ENCODE peak calls at places on chromosomes 5 and 9, in seven cellular contexts. W, V, P, F, D, E and Z are unnamed samples. For H3K9me3 and H3K36me3, the result is how much of the 10 kb centered on the place peaks cover.

GRCh38 chr5:50711280-50711679 is 44.8 kb downstream of the PARP8 start:
- DNase-seq in W (no peak), V (no peak), P (peak), F (no peak), D (peak), E (no peak), Z (no peak)

GRCh38 chr5:66565878-66566277 is 30.3 kb upstream of the MAST4 start:
- DNase-seq in W (no peak), V (no peak), P (no peak), F (no peak), D (no peak), E (no peak), Z (no peak)

GRCh38 chr9:92947268-92948031 is at the start of gene FGD3:
- DNase-seq in W (no peak), V (no peak), P (no peak), F (peak), D (no peak), E (no peak), Z (peak)

GRCh38 chr5:153515269-153515668 is 24.8 kb downstream of the GRIA1 start:
- DNase-seq in W (no peak), V (no peak), P (no peak), F (peak), D (no peak), E (no peak), Z (no peak)

GRCh38 chr9:134636142-134636507 is 5.5 kb upstream of the COL5A1 start:
- DNase-seq in W (peak), V (no peak), P (no peak), F (no peak), D (peak), E (no peak), Z (no peak)

GRCh38 chr9:91770229-91770628 is 179.8 kb downstream of the ROR2 start:
- DNase-seq in W (no peak), V (no peak), P (no peak), F (no peak), D (no peak), E (no peak), Z (no peak)

GRCh38 chr5:56490971-56491468 is 257.9 kb upstream of the ANKRD55 start:
- DNase-seq in W (no peak), V (no peak), P (no peak), F (no peak), D (no peak), E (peak), Z (peak)

GRCh38 chr9:70060883-70061507 is 17.3 kb downstream of the MAMDC2 start:
- DNase-seq in W (no peak), V (no peak), P (no peak), F (no peak), D (no peak), E (no peak), Z (no peak)

GRCh38 chr5:82644768-82645167 is 366.6 kb upstream of the RPS23 start:
- DNase-seq in W (no peak), V (no peak), P (no peak), F (no peak), D (no peak), E (no peak), Z (no peak)

GRCh38 chr9:74275872-74276508 is 221.1 kb upstream of the RORB start:
- DNase-seq in W (no peak), V (no peak), P (no peak), F (no peak), D (peak), E (no peak), Z (no peak)

GRCh38 chr9:115127191-115127817 is 9.3 kb upstream of the TNC start:
- DNase-seq in W (no peak), V (no peak), P (no peak), F (peak), D (no peak), E (no peak), Z (no peak)

GRCh38 chr5:141373673-141374317 is at the start of gene PCDHGA6:
- DNase-seq in W (no peak), V (peak), P (no peak), F (peak), D (no peak), E (no peak), Z (peak)

GRCh38 chr9:137984005-137984404 is 106.4 kb downstream of the CACNA1B start:
- DNase-seq in W (peak), V (no peak), P (no peak), F (no peak), D (no peak), E (no peak), Z (no peak)

GRCh38 chr5:122805481-122805880 is 30.6 kb downstream of the SNX2 start:
- DNase-seq in W (no peak), V (no peak), P (no peak), F (peak), D (no peak), E (no peak), Z (no peak)

GRCh38 chr5:132059696-132060500 is 557 bp upstream of the IL3 start:
- DNase-seq in W (peak), V (no peak), P (peak), F (no peak), D (peak), E (no peak), Z (peak)

GRCh38 chr5:140239939-140240700 is 62.8 kb downstream of the PFDN1 start:
- DNase-seq in W (peak), V (peak), P (peak), F (peak), D (no peak), E (no peak), Z (peak)

GRCh38 chr5:181248277-181248676 is 4.6 kb upstream of the RACK1 start:
- DNase-seq in W (no peak), V (no peak), P (no peak), F (no peak), D (no peak), E (no peak), Z (no peak)

GRCh38 chr5:59126665-59127354 is 543.9 kb downstream of the RAB3C start:
- DNase-seq in W (no peak), V (peak), P (no peak), F (peak), D (no peak), E (no peak), Z (peak)

GRCh38 chr5:73940747-73941146 is 314.8 kb downstream of the ARHGEF28 start:
- DNase-seq in W (no peak), V (peak), P (no peak), F (no peak), D (no peak), E (no peak), Z (no peak)

GRCh38 chr5:109005611-109006010 is 257.9 kb downstream of the FER start:
- DNase-seq in W (no peak), V (no peak), P (no peak), F (no peak), D (no peak), E (no peak), Z (no peak)

GRCh38 chr5:51242453-51242852 is 140.8 kb upstream of the ISL1 start:
- DNase-seq in W (no peak), V (no peak), P (no peak), F (no peak), D (no peak), E (no peak), Z (no peak)

GRCh38 chr9:71822455-71822854 is 54.1 kb upstream of the CEMIP2 start:
- DNase-seq in W (no peak), V (no peak), P (no peak), F (no peak), D (no peak), E (no peak), Z (no peak)

GRCh38 chr9:1231998-1232919 is 182.1 kb downstream of the DMRT2 start:
- DNase-seq in W (no peak), V (no peak), P (no peak), F (peak), D (peak), E (no peak), Z (peak)

GRCh38 chr5:78830647-78831046 is 154.5 kb downstream of the ARSB start:
- DNase-seq in W (no peak), V (no peak), P (no peak), F (no peak), D (no peak), E (no peak), Z (no peak)

GRCh38 chr9:11946521-11946920 is 746.7 kb upstream of the TYRP1 start:
- DNase-seq in W (no peak), V (no peak), P (no peak), F (peak), D (no peak), E (no peak), Z (no peak)
- H3K9me3 ChIP-seq in W (under half), V (under half), P (under half), F (under half), D (under half), E (under half), Z (under half)

GRCh38 chr5:1368236-1368635 is 23.3 kb upstream of the CLPTM1L start:
- DNase-seq in W (no peak), V (no peak), P (no peak), F (no peak), D (peak), E (no peak), Z (no peak)
- TF ChIP-seq CTCF in W (no peak), V (no peak), P (no peak), F (no peak), D (no peak), E (no peak), Z (no peak)

DNA sequence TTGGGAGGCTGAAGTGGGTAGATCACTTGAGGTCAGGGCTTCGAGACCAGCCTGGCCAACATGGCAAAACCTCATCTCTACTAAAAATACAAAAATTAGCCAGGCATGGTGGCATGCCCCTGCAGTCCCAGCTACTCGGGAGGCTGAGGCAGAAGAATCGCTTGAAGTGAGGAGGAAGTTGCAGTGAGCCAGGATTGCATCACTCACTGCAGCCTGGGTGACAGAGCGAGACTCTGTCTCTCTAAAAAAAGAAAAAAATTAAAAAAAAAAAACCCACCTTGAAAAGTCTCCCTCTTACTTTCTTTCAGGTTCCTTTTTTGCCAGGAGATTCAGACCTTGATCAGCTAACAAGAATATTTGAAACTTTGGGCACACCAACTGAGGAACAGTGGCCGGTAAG is 34.2 kb downstream of the CDK7 start:
- DNase-seq in W (no peak), V (no peak), P (no peak), F (no peak), D (no peak), E (no peak), Z (no peak)
- H3K36me3 ChIP-seq in W (under half), V (under half), P (under half), F (under half), D (under half), E (under half), Z (under half)

GRCh38 chr5:125453011-125453410 is 706.6 kb upstream of the ZNF608 start:
- DNase-seq in W (no peak), V (no peak), P (no peak), F (no peak), D (no peak), E (no peak), Z (no peak)

GRCh38 chr5:125450803-125451202 is 704.4 kb upstream of the ZNF608 start:
- DNase-seq in W (no peak), V (no peak), P (no peak), F (peak), D (no peak), E (no peak), Z (no peak)

GRCh38 chr5:125457617-125458016 is 711.2 kb upstream of the ZNF608 start:
- DNase-seq in W (no peak), V (no peak), P (no peak), F (no peak), D (no peak), E (no peak), Z (no peak)

GRCh38 chr5:125451622-125452021 is 705.2 kb upstream of the ZNF608 start:
- DNase-seq in W (no peak), V (no peak), P (no peak), F (no peak), D (no peak), E (no peak), Z (no peak)

DNA sequence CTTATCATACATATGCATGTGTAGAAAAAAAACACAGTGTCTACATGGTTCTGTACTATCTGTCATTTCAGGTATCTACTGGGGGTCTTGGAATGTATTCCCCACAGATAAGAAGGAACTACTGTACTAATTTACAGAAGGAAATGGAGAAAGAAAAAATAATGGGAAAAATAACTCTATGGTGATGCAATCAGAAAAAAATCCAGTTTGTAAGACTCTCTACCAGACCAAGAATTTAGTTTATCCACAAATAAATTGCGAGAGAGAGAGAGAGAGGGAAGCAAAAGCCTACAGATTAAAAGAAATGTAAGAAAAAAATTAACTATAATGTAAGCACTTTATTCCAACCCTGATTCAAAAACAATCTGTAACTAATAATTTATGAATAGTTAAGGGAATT is 708.6 kb upstream of the ZNF608 start:
- DNase-seq in W (no peak), V (no peak), P (no peak), F (peak), D (no peak), E (no peak), Z (no peak)
- H3K9me3 ChIP-seq in W (under half), V (under half), P (under half), F (under half), D (under half), E (under half), Z (under half)

DNA sequence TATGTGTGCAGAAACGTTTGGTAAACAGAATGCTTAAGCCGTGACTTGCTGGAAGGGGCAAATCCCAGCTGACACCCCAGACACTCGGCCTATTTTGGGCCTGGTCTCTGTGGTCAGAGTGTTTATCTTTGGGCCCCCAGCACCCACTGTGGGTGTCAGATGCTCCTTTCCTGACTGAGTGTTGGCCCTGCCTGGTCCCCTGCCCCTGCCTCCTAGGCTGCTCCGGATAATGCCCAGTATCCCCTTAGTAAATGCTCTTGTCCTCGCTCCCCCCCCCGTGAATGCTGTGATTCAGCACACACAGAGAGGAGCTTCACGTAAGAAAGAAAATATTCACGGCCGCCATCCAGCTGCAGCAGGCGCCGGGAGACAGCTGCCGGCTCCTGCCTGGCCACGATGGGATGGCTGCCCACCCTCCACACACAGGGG is 11.3 kb upstream of the ANGPTL2 start:
- DNase-seq in W (no peak), V (no peak), P (no peak), F (peak), D (no peak), E (no peak), Z (no peak)
- TF ChIP-seq CTCF in W (no peak), V (no peak), P (no peak), F (no peak), D (no peak), E (no peak), Z (no peak)

GRCh38 chr5:37226377-37226776 is 22.8 kb downstream of the CPLANE1 start:
- DNase-seq in W (no peak), V (no peak), P (no peak), F (no peak), D (no peak), E (no peak), Z (no peak)
- H3K36me3 ChIP-seq in W (under half), V (under half), P (under half), F (under half), D (under half), E (under half), Z (under half)

GRCh38 chr5:151147033-151147432 is 10.5 kb downstream of the ANXA6 start:
- DNase-seq in W (no peak), V (no peak), P (no peak), F (no peak), D (no peak), E (no peak), Z (no peak)

GRCh38 chr5:151148583-151148982 is 9.0 kb downstream of the ANXA6 start:
- DNase-seq in W (no peak), V (no peak), P (no peak), F (no peak), D (no peak), E (no peak), Z (no peak)

GRCh38 chr5:151144275-151144674 is 13.3 kb downstream of the ANXA6 start:
- DNase-seq in W (no peak), V (no peak), P (no peak), F (no peak), D (no peak), E (no peak), Z (no peak)

GRCh38 chr5:151144922-151145321 is 12.7 kb downstream of the ANXA6 start:
- DNase-seq in W (no peak), V (no peak), P (no peak), F (no peak), D (no peak), E (no peak), Z (no peak)

DNA sequence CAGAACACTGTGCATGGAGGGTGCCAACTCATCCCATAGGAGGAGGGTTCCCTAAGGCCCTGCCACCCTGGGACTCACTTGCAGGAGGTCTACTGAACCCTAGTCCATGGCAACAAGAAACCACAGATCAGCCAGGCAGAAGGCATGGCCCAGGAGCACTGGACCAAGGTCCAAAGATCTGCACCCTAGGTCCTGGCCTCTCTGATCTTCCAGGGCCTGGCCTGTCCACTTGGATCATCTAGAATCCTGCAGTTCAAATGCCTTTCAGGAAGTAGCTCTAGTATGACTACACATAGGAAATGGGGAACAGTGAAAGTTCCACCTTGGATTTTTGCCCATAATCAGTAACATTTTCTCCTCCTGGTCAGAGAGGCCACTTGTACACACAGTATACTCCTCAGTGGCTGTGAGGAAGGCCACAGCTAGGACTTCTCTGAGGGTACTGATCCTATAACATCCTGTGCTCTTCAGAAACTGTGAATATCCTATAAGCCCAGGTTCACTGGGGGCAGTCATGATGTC is 11.5 kb downstream of the ANXA6 start:
- DNase-seq in W (no peak), V (peak), P (no peak), F (no peak), D (no peak), E (no peak), Z (no peak)
- H3K9me3 ChIP-seq in W (under half), V (under half), P (under half), F (under half), D (under half), E (under half), Z (under half)

DNA sequence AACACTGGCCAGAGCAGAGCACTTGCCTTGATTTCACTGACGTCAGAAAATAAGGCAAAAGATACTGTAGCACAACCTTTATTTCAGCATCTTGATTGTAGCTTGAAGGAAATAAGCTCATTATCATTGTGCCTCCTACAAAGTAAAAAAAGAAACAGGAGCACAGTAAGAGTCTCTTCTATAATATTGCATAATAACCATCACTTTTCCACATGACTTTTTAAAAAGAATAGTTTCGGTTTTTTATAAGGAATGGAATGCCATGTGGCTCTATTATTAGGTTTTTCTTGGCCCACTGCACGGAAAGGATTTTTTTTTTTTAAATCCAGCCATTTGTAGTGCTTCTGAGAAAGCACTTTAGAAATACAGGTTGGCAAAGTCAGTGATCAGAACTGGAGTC is 655.3 kb downstream of the LRRC70 start:
- DNase-seq in W (no peak), V (no peak), P (no peak), F (peak), D (no peak), E (no peak), Z (no peak)
- TF ChIP-seq CTCF in W (no peak), V (no peak), P (no peak), F (no peak), D (no peak), E (no peak), Z (no peak)

DNA sequence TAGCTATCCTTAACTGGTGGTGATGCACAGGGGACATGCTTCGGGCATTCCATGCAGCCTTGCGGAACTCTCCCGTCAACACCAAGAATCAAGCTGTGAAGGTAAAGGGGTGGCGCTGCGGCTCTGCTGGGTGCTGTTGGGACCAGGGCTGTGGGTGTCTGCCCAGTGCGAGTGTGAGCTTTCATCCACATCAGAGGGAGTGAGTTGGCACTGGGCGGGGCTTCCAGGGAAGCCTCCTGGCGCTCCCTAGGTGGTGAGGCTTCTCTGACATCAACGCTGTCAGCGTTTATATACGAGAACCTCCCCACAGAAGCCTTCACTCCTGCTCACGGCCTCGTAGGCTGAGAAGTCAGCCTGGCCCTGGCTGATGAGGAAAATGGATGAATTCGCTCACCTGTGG is 11.7 kb downstream of the ARPC5L start:
- DNase-seq in W (no peak), V (no peak), P (no peak), F (no peak), D (no peak), E (no peak), Z (no peak)
- H3K36me3 ChIP-seq in W (under half), V (under half), P (under half), F (under half), D (under half), E (under half), Z (under half)

GRCh38 chr5:54667136-54667535 is 149.6 kb downstream of the SNX18 start:
- DNase-seq in W (no peak), V (no peak), P (no peak), F (no peak), D (no peak), E (no peak), Z (no peak)

GRCh38 chr5:54671111-54671531 is 153.6 kb downstream of the SNX18 start:
- DNase-seq in W (no peak), V (no peak), P (no peak), F (no peak), D (no peak), E (peak), Z (peak)

GRCh38 chr5:54669845-54670635 is 152.5 kb downstream of the SNX18 start:
- DNase-seq in W (no peak), V (peak), P (no peak), F (no peak), D (no peak), E (no peak), Z (no peak)

GRCh38 chr5:54668096-54668495 is 150.5 kb downstream of the SNX18 start:
- DNase-seq in W (no peak), V (no peak), P (no peak), F (no peak), D (no peak), E (no peak), Z (no peak)

DNA sequence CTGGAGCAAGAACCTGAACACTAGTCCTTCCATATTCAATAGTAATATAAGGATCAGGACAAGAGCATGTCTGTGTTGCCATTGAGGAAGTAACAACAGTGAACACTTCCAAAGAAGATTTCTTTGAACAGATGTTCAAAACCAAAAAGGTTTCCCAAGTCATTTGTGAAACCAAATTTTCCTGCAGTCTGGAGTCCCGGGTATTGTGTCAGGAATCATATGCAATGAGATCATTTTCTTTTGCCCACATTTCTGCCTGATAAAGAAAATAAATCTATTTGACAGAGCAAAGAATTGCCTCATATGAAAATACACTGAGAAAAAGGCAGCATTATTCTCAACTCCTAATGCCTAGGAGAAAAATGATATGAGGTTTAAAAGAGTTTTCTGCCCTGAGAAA is 151.7 kb downstream of the SNX18 start:
- DNase-seq in W (no peak), V (peak), P (no peak), F (peak), D (no peak), E (no peak), Z (no peak)
- H3K9me3 ChIP-seq in W (under half), V (under half), P (under half), F (under half), D (under half), E (under half), Z (under half)